ENCODE peak calls at places on chromosome 13, in five cellular contexts. N is cardiac fibroblast; T is CD8-positive, alpha-beta T cell; Y is fibroblast of the aortic adventitia; C is heart left ventricle. J is an unnamed sample.

GRCh38 chr13:64662887-64663593 is 2567.1 kb downstream of the PCDH9 start:
- DNase-seq in T (no peak), N (no peak), Y (no peak), C (no peak), J (no peak)

GRCh38 chr13:45333973-45334922 is 6.7 kb downstream of the TPT1 start:
- DNase-seq in T (peak), N (peak), Y (peak), C (no peak), J (peak)

GRCh38 chr13:63551731-63552130 is 2136.1 kb upstream of the PCDH20 start:
- DNase-seq in T (no peak), N (no peak), C (no peak), Y (no peak), J (no peak)

GRCh38 chr13:48158290-48158689 is 63.4 kb upstream of the MED4 start:
- DNase-seq in Y (no peak), N (no peak), T (no peak), C (no peak), J (no peak)

GRCh38 chr13:72726721-72727416 is 560 bp downstream of the MZT1 start:
- DNase-seq in C (peak), N (no peak), T (no peak), Y (peak), J (peak)

GRCh38 chr13:36820222-36820621 is 1.2 kb downstream of the RFXAP start:
- DNase-seq in Y (peak), T (no peak), N (peak), C (no peak), J (no peak)

GRCh38 chr13:79231887-79232286 is 174.2 kb downstream of the RBM26 start:
- DNase-seq in Y (no peak), T (no peak), C (no peak), N (no peak), J (no peak)

GRCh38 chr13:94327318-94327717 is 152.2 kb downstream of the DCT start:
- DNase-seq in T (no peak), C (no peak), N (no peak), Y (no peak), J (no peak)

GRCh38 chr13:25169356-25169755 is 2.7 kb downstream of the AMER2 start:
- DNase-seq in C (no peak), N (no peak), Y (no peak), T (no peak), J (no peak)

GRCh38 chr13:97724450-97724849 is 229.0 kb upstream of the IPO5 start:
- DNase-seq in C (no peak), N (no peak), Y (no peak), T (no peak), J (no peak)

GRCh38 chr13:112434032-112434431 is 57.9 kb downstream of the SPACA7 start:
- DNase-seq in Y (no peak), C (no peak), T (no peak), N (no peak), J (no peak)

GRCh38 chr13:100443998-100444328 is 144.6 kb downstream of the GGACT start:
- DNase-seq in Y (no peak), C (no peak), T (no peak), N (no peak), J (no peak)

GRCh38 chr13:31631071-31631470 is 108.3 kb upstream of the RXFP2 start:
- DNase-seq in Y (no peak), T (no peak), C (no peak), N (peak), J (no peak)

GRCh38 chr13:113927661-113928581 is 46.0 kb downstream of the C13orf46 start:
- DNase-seq in Y (peak), C (peak), T (no peak), N (peak), J (peak)

GRCh38 chr13:99687728-99688397 is 186.6 kb downstream of the TM9SF2 start:
- DNase-seq in N (no peak), T (no peak), C (no peak), Y (no peak), J (peak)

GRCh38 chr13:40777166-40777956 is 6.4 kb upstream of the MRPS31 start:
- DNase-seq in C (no peak), T (peak), N (peak), Y (peak), J (peak)

GRCh38 chr13:98752111-98752941 is at the start of gene SLC15A1:
- DNase-seq in C (no peak), Y (no peak), N (no peak), T (no peak), J (no peak)

GRCh38 chr13:72023895-72024294 is 156.9 kb upstream of the DACH1 start:
- DNase-seq in T (no peak), Y (no peak), C (no peak), N (no peak), J (no peak)

GRCh38 chr13:91162180-91162579 is 185.3 kb upstream of the MIR17HG start:
- DNase-seq in Y (no peak), T (no peak), N (no peak), C (no peak), J (no peak)

GRCh38 chr13:98284677-98285076 is 107.6 kb upstream of the RNF113B start:
- DNase-seq in Y (no peak), N (no peak), C (no peak), T (no peak), J (no peak)

GRCh38 chr13:101941095-101941777 is 460.6 kb downstream of the FGF14 start:
- DNase-seq in Y (no peak), C (no peak), T (no peak), N (peak), J (peak)

GRCh38 chr13:24307211-24308067 is 1.9 kb upstream of the C1QTNF9 start:
- DNase-seq in Y (no peak), T (no peak), N (no peak), C (no peak), J (no peak)

GRCh38 chr13:49086711-49087110 is 111.0 kb downstream of the FNDC3A start:
- DNase-seq in T (no peak), C (no peak), N (peak), Y (peak), J (no peak)

GRCh38 chr13:105127732-105128131 is 1407.7 kb downstream of the EFNB2 start:
- DNase-seq in T (no peak), Y (no peak), N (no peak), C (no peak), J (no peak)

GRCh38 chr13:61608138-61608537 is 192.5 kb upstream of the PCDH20 start:
- DNase-seq in T (no peak), N (no peak), C (no peak), Y (no peak), J (no peak)

GRCh38 chr13:34577051-34577450 is 365.0 kb upstream of the NBEA start:
- DNase-seq in T (no peak), C (no peak), N (peak), Y (no peak), J (peak)

GRCh38 chr13:106561551-106562170 is 6.3 kb downstream of the ARGLU1 start:
- DNase-seq in T (peak), N (peak), Y (peak), C (no peak), J (peak)

GRCh38 chr13:65943024-65943423 is 1287.1 kb downstream of the PCDH9 start:
- DNase-seq in C (no peak), N (peak), T (no peak), Y (peak), J (no peak)

GRCh38 chr13:50974268-50974667 is 64.7 kb downstream of the RNASEH2B start:
- DNase-seq in C (no peak), Y (no peak), T (no peak), N (no peak), J (no peak)

DNA sequence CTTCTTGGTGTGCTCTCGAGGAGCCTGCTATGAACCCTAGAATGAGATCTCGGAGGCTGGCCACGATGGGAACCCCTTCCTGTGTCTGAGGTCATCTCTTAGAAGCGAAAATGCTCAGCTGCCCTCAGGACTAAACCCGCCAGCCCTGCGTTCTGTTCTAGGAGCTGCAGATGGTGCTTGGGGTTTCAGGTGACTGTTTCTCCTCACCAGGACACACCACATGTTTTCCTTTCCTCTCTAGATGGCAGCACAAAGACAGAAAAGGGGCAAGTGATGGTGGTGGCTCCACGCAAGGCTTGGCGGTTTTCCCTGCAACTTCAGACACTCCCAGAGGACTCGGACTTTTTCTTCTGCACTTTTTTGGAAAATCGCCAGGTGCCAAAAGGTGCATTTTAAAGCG is 60.1 kb downstream of the RNASEH2B start:
- DNase-seq in C (no peak), T (no peak), N (no peak), Y (no peak), J (peak)
- TF ChIP-seq CTCF in C (no peak), T (no peak), N (peak), Y (peak), J (peak)

DNA sequence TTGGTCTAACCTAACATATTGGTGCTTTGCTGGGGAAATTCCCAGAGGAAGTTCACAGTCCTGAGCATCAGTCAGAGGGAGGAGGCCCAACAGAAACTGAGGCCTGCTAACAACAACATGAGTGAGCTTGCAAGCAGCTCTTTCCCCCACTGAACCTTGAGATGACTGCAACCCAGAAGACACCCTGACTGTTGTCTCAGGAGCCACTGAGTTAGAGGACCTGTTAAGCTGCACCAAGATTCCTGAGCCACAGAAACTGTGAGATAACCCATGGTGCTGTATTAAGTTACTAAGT is 193.2 kb upstream of the UBL3 start:
- DNase-seq in N (no peak), Y (no peak), C (no peak), T (no peak), J (no peak)
- H3K4me3 ChIP-seq in N (no peak), Y (no peak), C (no peak), T (no peak), J (no peak)

DNA sequence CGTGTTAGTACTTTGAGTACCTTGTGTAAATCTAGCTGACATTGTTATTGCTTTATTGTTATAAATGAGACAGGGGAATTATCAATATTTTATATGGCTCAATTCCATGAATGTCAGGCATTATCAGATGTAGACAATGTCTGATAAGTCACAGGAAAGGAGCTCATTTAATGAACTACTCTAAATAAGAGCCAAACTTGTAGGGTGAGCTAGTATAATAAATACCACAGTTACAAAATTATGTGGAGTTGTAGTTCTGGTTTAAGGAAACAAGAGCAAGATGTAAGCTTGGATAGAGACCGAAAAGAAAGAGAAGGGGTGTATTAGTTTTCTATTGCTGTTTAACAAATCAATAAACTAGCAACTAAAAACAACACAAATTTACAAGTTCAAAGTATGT is 891.8 kb upstream of the SLITRK1 start:
- DNase-seq in C (no peak), Y (no peak), T (no peak), N (no peak), J (no peak)
- TF ChIP-seq CTCF in C (no peak), Y (no peak), T (no peak), N (no peak), J (no peak)

GRCh38 chr13:109140777-109141354 is 511.5 kb downstream of the MYO16 start:
- DNase-seq in T (no peak), N (no peak), Y (no peak), C (no peak), J (no peak)
- H3K4me3 ChIP-seq in T (no peak), N (peak), Y (no peak), C (peak), J (peak)

GRCh38 chr13:38382946-38383345 is 33.3 kb downstream of the UFM1 start:
- DNase-seq in N (no peak), Y (no peak), T (no peak), C (no peak), J (no peak)
- TF ChIP-seq CTCF in N (no peak), Y (no peak), T (no peak), C (no peak), J (no peak)

GRCh38 chr13:74250738-74251190 is 116.6 kb upstream of the KLF12 start:
- DNase-seq in T (no peak), Y (peak), C (no peak), N (peak), J (peak)

GRCh38 chr13:74243637-74244526 is 109.7 kb upstream of the KLF12 start:
- DNase-seq in T (no peak), N (peak), C (no peak), Y (peak), J (peak)

GRCh38 chr13:74251778-74252519 is 117.7 kb upstream of the KLF12 start:
- DNase-seq in C (no peak), N (peak), Y (peak), T (no peak), J (no peak)

GRCh38 chr13:74248477-74248876 is 114.3 kb upstream of the KLF12 start:
- DNase-seq in Y (no peak), C (no peak), T (no peak), N (no peak), J (no peak)

GRCh38 chr13:74246398-74246975 is 112.3 kb upstream of the KLF12 start:
- DNase-seq in Y (peak), T (peak), N (peak), C (no peak), J (peak)
- H3K4me3 ChIP-seq in Y (no peak), T (peak), N (no peak), C (no peak), J (no peak)

GRCh38 chr13:42832341-42833153 is 51.2 kb downstream of the FAM216B start:
- DNase-seq in Y (peak), N (peak), T (no peak), C (no peak), J (peak)

GRCh38 chr13:42835012-42835411 is 53.6 kb downstream of the FAM216B start:
- DNase-seq in Y (no peak), N (no peak), T (no peak), C (no peak), J (no peak)

DNA sequence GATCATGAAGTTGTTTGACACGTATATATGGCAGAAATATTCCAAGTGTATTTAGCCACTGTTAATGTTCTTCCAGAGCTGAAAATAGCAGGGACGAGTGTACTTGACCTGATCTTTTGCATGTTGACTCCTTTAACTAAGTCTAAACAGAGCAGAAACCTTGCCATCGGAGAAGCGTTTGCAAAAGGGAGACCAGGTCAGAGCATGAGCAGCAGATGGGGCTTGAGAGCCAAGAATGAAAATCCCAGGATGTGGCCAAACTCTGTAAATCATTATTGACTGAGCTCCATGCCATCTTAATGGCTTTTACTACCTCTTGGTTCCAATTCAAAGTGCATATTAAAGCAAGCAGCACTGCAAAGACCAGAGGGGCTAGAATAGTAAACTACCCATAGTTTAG is 55.5 kb downstream of the FAM216B start:
- DNase-seq in T (no peak), N (peak), Y (peak), C (no peak), J (peak)
- TF ChIP-seq CTCF in T (no peak), N (peak), Y (peak), C (peak), J (peak)

GRCh38 chr13:46354143-46355087 is 32.6 kb downstream of the RUBCNL start:
- DNase-seq in T (no peak), C (no peak), Y (peak), N (peak), J (peak)
- H3K4me3 ChIP-seq in T (no peak), C (no peak), Y (no peak), N (no peak), J (no peak)

DNA sequence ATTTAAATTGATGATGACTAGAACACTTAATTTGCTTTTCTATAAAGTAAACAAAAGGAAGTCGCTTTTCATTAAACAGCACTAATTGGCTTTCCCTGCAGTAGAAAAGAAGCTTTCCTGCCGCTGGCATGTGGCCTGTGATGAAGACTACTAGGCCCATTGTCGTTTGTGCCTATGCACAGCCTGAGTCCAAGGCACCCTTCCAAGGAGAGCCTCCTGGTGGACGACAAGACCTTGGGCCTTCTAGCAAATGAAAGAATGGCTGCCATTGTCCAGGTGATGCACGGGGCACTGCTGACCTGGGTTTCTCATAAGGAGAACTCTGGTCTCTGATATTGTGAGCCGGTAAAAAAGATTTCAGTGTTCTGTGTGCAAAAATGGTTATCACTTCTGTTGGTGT is 233.0 kb downstream of the COL4A1 start:
- DNase-seq in C (no peak), N (no peak), Y (no peak), T (no peak), J (no peak)
- TF ChIP-seq CTCF in C (no peak), N (no peak), Y (peak), T (no peak), J (peak)